ENCODE peak calls at places on chromosome 12, in six cellular contexts. W is heart left ventricle, C is Peyer's patch, Z is body of pancreas, N is left ventricle myocardium inferior, M is AG10803. O is an unnamed sample.

GRCh38 chr12:50541139-50541538 is 36.4 kb downstream of the DIP2B start:
- DNase-seq in W (no peak), C (no peak), Z (no peak), N (no peak), M (no peak), O (no peak)

GRCh38 chr12:54021432-54022013 is 6.7 kb upstream of the HOXC6 start:
- DNase-seq in W (no peak), C (no peak), Z (no peak), N (no peak), M (peak), O (no peak)

GRCh38 chr12:67741234-67741633 is 92.7 kb downstream of the DYRK2 start:
- DNase-seq in W (no peak), C (no peak), Z (no peak), N (no peak), M (no peak), O (no peak)

GRCh38 chr12:103994235-103994634 is 28.6 kb downstream of the TDG start:
- DNase-seq in W (no peak), C (no peak), Z (no peak), N (no peak), M (no peak), O (no peak)

GRCh38 chr12:51424662-51425539 is at the start of gene SLC4A8:
- DNase-seq in W (peak), C (peak), Z (peak), N (peak), M (peak), O (no peak)

GRCh38 chr12:53696285-53696654 is 20.4 kb upstream of the ATP5MC2 start:
- DNase-seq in W (no peak), C (peak), Z (peak), N (no peak), M (peak), O (no peak)

GRCh38 chr12:38587594-38587993 is 271.0 kb downstream of the ALG10B start:
- DNase-seq in W (no peak), C (no peak), Z (no peak), N (no peak), M (no peak), O (no peak)

GRCh38 chr12:6370576-6370935 is 4.8 kb downstream of the SCNN1A start:
- DNase-seq in W (no peak), C (no peak), Z (no peak), N (no peak), M (no peak), O (no peak)

GRCh38 chr12:80058586-80058985 is 40.8 kb upstream of the OTOGL start:
- DNase-seq in W (no peak), C (no peak), Z (peak), N (no peak), M (no peak), O (no peak)

GRCh38 chr12:116693259-116694227 is 44.3 kb downstream of the SPRING1 start:
- DNase-seq in W (no peak), C (peak), Z (peak), N (no peak), M (no peak), O (no peak)

GRCh38 chr12:47772094-47772660 is 861 bp upstream of the SLC48A1 start:
- DNase-seq in W (no peak), C (no peak), Z (no peak), N (no peak), M (no peak), O (no peak)

GRCh38 chr12:81759215-81759991 is at the start of gene PPFIA2:
- DNase-seq in W (peak), C (peak), Z (peak), N (peak), M (peak), O (no peak)

GRCh38 chr12:24728366-24728765 is 220.5 kb downstream of the BCAT1 start:
- DNase-seq in W (no peak), C (no peak), Z (no peak), N (no peak), M (peak), O (no peak)

GRCh38 chr12:5138845-5139244 is 95.2 kb downstream of the KCNA5 start:
- DNase-seq in W (no peak), C (no peak), Z (no peak), N (no peak), M (peak), O (no peak)

GRCh38 chr12:131787143-131787660 is 41.0 kb upstream of the MMP17 start:
- DNase-seq in W (no peak), C (no peak), Z (no peak), N (no peak), M (no peak), O (no peak)

GRCh38 chr12:19780460-19780859 is 341.2 kb downstream of the AEBP2 start:
- DNase-seq in W (no peak), C (no peak), Z (no peak), N (no peak), M (no peak), O (no peak)

GRCh38 chr12:19775241-19775640 is 335.9 kb downstream of the AEBP2 start:
- DNase-seq in W (no peak), C (no peak), Z (no peak), N (no peak), M (no peak), O (no peak)

GRCh38 chr12:19778111-19778688 is 338.9 kb downstream of the AEBP2 start:
- DNase-seq in W (no peak), C (no peak), Z (no peak), N (no peak), M (peak), O (no peak)

GRCh38 chr12:19779393-19780056 is 340.2 kb downstream of the AEBP2 start:
- DNase-seq in W (no peak), C (no peak), Z (no peak), N (peak), M (peak), O (no peak)

DNA sequence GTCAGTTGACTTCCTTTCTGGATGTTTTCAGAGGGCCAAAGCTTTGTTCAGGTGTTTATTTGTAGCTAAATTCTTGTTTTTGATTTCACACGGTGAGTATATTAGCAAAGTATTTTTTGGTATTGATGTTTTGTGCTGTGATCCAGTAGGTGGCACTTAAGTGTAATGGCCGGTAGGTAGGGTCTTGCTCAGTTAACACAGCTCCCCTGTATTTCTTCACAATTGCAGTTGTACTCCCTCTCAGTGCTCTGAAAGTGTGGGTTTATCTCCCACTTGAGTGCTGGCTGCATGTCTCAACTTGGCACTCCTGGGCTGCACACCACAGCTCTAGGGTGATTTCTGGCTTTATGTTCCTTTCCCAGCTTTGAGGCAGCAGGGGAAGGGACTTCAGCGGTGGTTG is 339.5 kb downstream of the AEBP2 start:
- DNase-seq in W (no peak), C (no peak), Z (no peak), N (no peak), M (no peak), O (no peak)
- TF ChIP-seq CTCF in W (no peak), C (no peak), Z (no peak), N (peak), M (no peak), O (no peak)

GRCh38 chr12:98719515-98720504 is 74.7 kb downstream of the APAF1 start:
- DNase-seq in W (no peak), C (no peak), Z (no peak), N (no peak), M (no peak), O (no peak)
- H3K4me3 ChIP-seq in W (no peak), C (no peak), Z (no peak), N (no peak), M (no peak), O (no peak)

DNA sequence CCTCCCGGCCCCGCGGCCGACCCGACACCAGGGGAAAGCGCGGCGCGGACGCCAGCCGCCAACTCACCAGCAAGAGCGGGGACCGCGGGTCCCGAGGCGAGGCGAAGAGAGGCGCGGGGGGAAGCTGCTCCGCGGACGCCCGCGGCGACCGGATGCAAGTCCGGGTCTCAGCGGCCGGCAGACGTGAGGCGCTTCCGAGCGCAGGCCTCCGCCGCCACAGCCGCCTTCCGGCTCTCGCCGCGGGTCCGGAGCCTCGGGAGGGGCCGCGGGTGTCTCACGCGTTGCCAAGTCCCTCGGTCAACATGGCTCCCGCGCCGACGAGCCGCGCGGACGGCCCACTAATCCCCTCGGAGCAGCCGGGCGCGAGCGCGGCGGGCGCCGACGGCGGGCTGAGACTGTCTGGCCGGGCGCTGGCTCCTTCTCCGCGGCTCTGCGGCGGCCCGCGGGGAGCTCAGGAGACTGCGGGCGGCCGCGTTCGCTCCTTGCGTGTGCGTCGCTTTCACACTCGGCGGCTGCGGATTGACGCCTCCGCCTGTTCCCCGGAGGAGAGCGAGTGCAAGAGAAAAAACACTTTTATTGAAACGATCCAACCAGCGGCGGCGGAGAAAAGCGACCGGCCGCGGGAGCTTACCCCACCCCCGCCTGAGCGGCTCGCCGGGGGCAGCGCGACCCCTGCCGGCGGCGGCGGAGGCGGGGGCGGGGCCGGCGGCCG is at the start of gene CDK17:
- DNase-seq in W (peak), C (peak), Z (peak), N (peak), M (peak), O (no peak)
- TF ChIP-seq CTCF in W (peak), C (peak), Z (peak), N (peak), M (no peak), O (peak)

GRCh38 chr12:87660987-87661769 is 368.0 kb downstream of the C12orf50 start:
- DNase-seq in W (no peak), C (no peak), Z (peak), N (no peak), M (no peak), O (no peak)
- H3K4me3 ChIP-seq in W (no peak), C (no peak), Z (no peak), N (peak), M (no peak), O (no peak)